ENCODE peak calls at places on chromosome 2, in four cellular contexts. B is uterus, R is nephron progenitor cell, P is NCI-H1417 treated with DMSO at 0.1 percent for 48 hours. O is an unnamed sample.
A peak's percentile ranks its signal among the peaks of the same experiment; 100 is the strongest.

GRCh38 chr2:39435974-39436591 is 1.0 kb downstream of the MAP4K3 start:
- DNase-seq in B (peak; percentile 29), R (peak; percentile 5), P (no peak), O (no peak)

GRCh38 chr2:188765522-188765921 is 208.7 kb upstream of the COL3A1 start:
- DNase-seq in B (no peak), R (peak; percentile 12), P (no peak), O (no peak)

GRCh38 chr2:98494699-98495098 is 50.0 kb downstream of the INPP4A start:
- DNase-seq in B (no peak), R (no peak), P (no peak), O (no peak)

GRCh38 chr2:21318263-21318662 is 194.5 kb downstream of the TDRD15 start:
- DNase-seq in B (no peak), R (no peak), P (no peak), O (no peak)

GRCh38 chr2:185475868-185476267 is 262.7 kb upstream of the FSIP2 start:
- DNase-seq in B (no peak), R (no peak), P (peak; percentile 83), O (no peak)

GRCh38 chr2:144529841-144530240 is 9.9 kb upstream of the ZEB2 start:
- DNase-seq in B (no peak), R (no peak), P (no peak), O (peak; percentile 31)

GRCh38 chr2:37343537-37344434 is 644 bp upstream of the QPCT start:
- DNase-seq in B (peak; percentile 42), R (no peak), P (no peak), O (no peak)

GRCh38 chr2:138030459-138030858 is 66.2 kb downstream of the HNMT start:
- DNase-seq in B (no peak), R (no peak), P (no peak), O (no peak)

GRCh38 chr2:230980468-230980867 is 15.5 kb upstream of the SPATA3 start:
- DNase-seq in B (no peak), R (no peak), P (no peak), O (no peak)

GRCh38 chr2:88396209-88396608 is 56.3 kb downstream of the FOXI3 start:
- DNase-seq in B (no peak), R (no peak), P (no peak), O (no peak)

GRCh38 chr2:69514836-69515235 is 77.6 kb upstream of the NFU1 start:
- DNase-seq in B (no peak), R (no peak), P (no peak), O (no peak)